ENCODE peak calls at places on chromosomes 6 and 20, in eight cellular contexts. M is H7; U is lung; A is cardiac fibroblast; P is effector memory CD4-positive, alpha-beta T cell; K is mesendoderm; T is fibroblast of pulmonary artery; W is CD8-positive, alpha-beta T cell. Q is an unnamed sample.

GRCh38 chr6:136174510-136174909 is 75.6 kb downstream of the MTFR2 start:
- DNase-seq in M (no peak), U (no peak), A (no peak), P (no peak), K (peak), T (peak), W (no peak), Q (no peak)

GRCh38 chr6:66926060-66926459 is 1219.0 kb upstream of the EYS start:
- DNase-seq in M (no peak), U (no peak), A (peak), P (no peak), K (peak), T (peak), W (no peak), Q (peak)

GRCh38 chr6:21100959-21101358 is 492.6 kb upstream of the SOX4 start:
- DNase-seq in M (no peak), U (no peak), A (no peak), P (no peak), K (no peak), T (no peak), W (no peak), Q (no peak)

GRCh38 chr20:1286267-1287036 is 20.4 kb downstream of the SNPH start:
- DNase-seq in M (no peak), U (no peak), A (no peak), P (no peak), K (no peak), T (no peak), W (no peak), Q (no peak)

GRCh38 chr6:42049116-42049809 is 1.1 kb upstream of the TAF8 start:
- DNase-seq in M (peak), U (peak), A (no peak), P (no peak), K (no peak), T (no peak), W (no peak), Q (no peak)

GRCh38 chr6:49550413-49551125 is at the start of gene C6orf141:
- DNase-seq in M (peak), U (peak), A (no peak), P (no peak), K (peak), T (no peak), W (no peak), Q (no peak)

GRCh38 chr6:152983637-152984386 is 971 bp upstream of the FBXO5 start:
- DNase-seq in M (peak), U (peak), A (peak), P (peak), K (peak), T (peak), W (peak), Q (peak)

GRCh38 chr6:90249458-90249857 is 47.2 kb downstream of the BACH2 start:
- DNase-seq in M (no peak), U (no peak), A (no peak), P (no peak), K (no peak), T (no peak), W (no peak), Q (no peak)

GRCh38 chr6:131839388-131839787 is 31.6 kb downstream of the ENPP1 start:
- DNase-seq in M (no peak), U (no peak), A (no peak), P (no peak), K (no peak), T (no peak), W (no peak), Q (no peak)

GRCh38 chr20:63495771-63496403 is 3.0 kb downstream of the EEF1A2 start:
- DNase-seq in M (peak), U (peak), A (peak), P (peak), K (peak), T (peak), W (peak), Q (no peak)

GRCh38 chr20:24766826-24767622 is 182.0 kb upstream of the CST7 start:
- DNase-seq in M (no peak), U (no peak), A (no peak), P (no peak), K (no peak), T (no peak), W (no peak), Q (no peak)

GRCh38 chr6:157682856-157683481 is 140.1 kb upstream of the SNX9 start:
- DNase-seq in M (no peak), U (no peak), A (peak), P (no peak), K (no peak), T (peak), W (no peak), Q (no peak)

GRCh38 chr20:61697666-61698597 is 367.7 kb downstream of the TAF4 start:
- DNase-seq in M (no peak), U (no peak), A (no peak), P (no peak), K (no peak), T (no peak), W (no peak), Q (no peak)

GRCh38 chr6:97919631-97920030 is 636.6 kb upstream of the MMS22L start:
- DNase-seq in M (no peak), U (no peak), A (no peak), P (no peak), K (no peak), T (no peak), W (no peak), Q (no peak)

GRCh38 chr20:57911512-57912226 is 201.9 kb upstream of the PMEPA1 start:
- DNase-seq in M (no peak), U (no peak), A (no peak), P (no peak), K (no peak), T (no peak), W (no peak), Q (no peak)

GRCh38 chr20:59569305-59569704 is 35.0 kb upstream of the PHACTR3 start:
- DNase-seq in M (no peak), U (no peak), A (no peak), P (no peak), K (no peak), T (no peak), W (no peak), Q (no peak)

GRCh38 chr6:132063738-132064137 is 112.6 kb upstream of the CCN2 start:
- DNase-seq in M (no peak), U (no peak), A (peak), P (no peak), K (peak), T (peak), W (no peak), Q (no peak)

GRCh38 chr6:144151010-144151727 is 852 bp downstream of the STX11 start:
- DNase-seq in M (peak), U (peak), A (peak), P (peak), K (peak), T (peak), W (peak), Q (no peak)

GRCh38 chr6:14647311-14647710 is 529.7 kb downstream of the CD83 start:
- DNase-seq in M (no peak), U (no peak), A (no peak), P (no peak), K (no peak), T (no peak), W (no peak), Q (no peak)

GRCh38 chr6:99350573-99350972 is 1.1 kb upstream of the FAXC start:
- DNase-seq in M (peak), U (no peak), A (no peak), P (no peak), K (peak), T (no peak), W (no peak), Q (no peak)

GRCh38 chr6:11685411-11686093 is 93.1 kb downstream of the ADTRP start:
- DNase-seq in M (no peak), U (no peak), A (peak), P (no peak), K (peak), T (peak), W (no peak), Q (no peak)

GRCh38 chr6:24936641-24937317 is 1.0 kb upstream of the RIPOR2 start:
- DNase-seq in M (no peak), U (no peak), A (peak), P (no peak), K (no peak), T (peak), W (peak), Q (no peak)

GRCh38 chr6:105207524-105208269 is 27.9 kb upstream of the POPDC3 start:
- DNase-seq in M (no peak), U (no peak), A (peak), P (no peak), K (no peak), T (peak), W (no peak), Q (no peak)

GRCh38 chr20:41125530-41126457 is 11.5 kb upstream of the PLCG1 start:
- DNase-seq in M (no peak), U (no peak), A (no peak), P (no peak), K (no peak), T (no peak), W (no peak), Q (no peak)

DNA sequence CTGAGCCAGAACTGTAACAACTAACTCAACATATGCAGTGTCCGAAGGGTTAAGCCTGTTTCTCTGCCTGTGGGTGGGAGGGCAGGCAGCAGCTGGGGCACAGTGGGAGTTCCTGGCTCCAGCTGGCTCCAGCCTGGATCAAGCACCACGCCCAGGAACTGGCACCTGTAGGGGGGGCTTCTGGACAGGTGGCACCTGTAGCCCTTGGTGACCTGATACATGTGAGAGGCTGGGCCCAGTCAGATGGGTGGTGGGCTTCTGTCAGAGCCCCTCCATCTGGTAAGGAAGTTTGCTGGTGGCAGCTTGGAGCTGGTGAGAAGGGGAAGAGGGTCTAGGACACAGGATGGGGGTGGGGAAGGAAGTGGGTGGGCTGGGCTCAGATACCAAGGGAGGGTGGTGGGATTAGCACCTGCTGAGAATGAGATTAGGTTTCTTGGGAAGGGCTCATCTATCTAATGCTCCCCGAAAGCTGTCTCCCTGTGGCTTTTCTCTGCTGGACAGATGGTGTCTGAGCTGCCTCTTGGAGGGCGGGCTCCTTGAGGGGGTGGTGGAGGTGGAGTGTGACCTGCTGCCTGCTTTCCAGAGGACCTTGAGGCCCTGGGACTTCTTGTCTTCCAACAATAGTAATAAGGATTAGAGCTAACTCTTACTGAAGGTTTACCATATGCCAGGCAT is 28.5 kb downstream of the BCL2L1 start:
- DNase-seq in M (peak), U (no peak), A (no peak), P (no peak), K (peak), T (no peak), W (no peak), Q (no peak)
- H3K4me3 ChIP-seq in M (no peak), U (no peak), A (no peak), P (no peak), K (no peak), T (no peak), W (no peak), Q (no peak)

DNA sequence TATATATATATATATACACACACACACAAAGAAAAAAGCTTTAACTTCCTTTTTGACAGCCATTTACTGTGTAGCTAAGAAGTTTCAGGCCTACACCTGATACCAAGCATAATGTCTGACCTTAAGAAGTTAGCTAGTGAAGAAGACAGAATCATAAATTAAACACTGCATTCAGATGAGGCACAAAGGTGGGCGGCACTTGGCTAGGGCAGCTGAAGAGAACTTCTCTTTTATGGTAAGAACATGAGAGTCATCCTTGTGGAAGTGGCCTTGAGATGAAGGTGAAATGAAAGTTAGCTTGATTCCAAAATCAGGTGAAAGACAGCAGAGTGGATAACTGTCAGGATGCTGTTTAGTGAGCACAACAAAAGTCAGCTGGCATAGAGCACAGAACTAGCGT is 46.5 kb downstream of the HTR1B start:
- DNase-seq in M (no peak), U (no peak), A (no peak), P (no peak), K (no peak), T (no peak), W (no peak), Q (no peak)
- H3K4me3 ChIP-seq in M (no peak), U (no peak), A (no peak), P (no peak), K (no peak), T (no peak), W (no peak), Q (no peak)

DNA sequence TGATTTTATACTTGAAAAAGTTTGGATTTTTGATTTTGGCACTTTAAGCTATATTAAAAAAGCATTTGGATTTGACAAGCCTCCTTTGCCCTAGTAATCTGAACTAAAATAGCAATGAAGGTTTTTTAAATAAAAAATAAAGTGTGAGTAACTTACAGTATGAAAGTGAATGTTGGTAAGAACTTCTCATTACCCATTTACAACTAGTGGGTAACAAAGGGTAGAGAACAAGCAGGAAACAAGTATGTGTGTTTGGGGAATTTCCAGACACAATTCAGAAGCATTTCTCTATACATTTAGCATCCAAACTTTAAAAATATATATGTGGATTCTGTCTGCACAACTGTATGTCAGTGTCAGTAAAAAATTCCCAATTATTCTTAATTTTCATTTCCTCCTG is 2.9 kb downstream of the TMEM30A start:
- DNase-seq in M (no peak), U (no peak), A (no peak), P (no peak), K (no peak), T (no peak), W (no peak), Q (no peak)
- H3K4me3 ChIP-seq in M (no peak), U (no peak), A (no peak), P (no peak), K (no peak), T (peak), W (no peak), Q (peak)

GRCh38 chr6:5173862-5174643 is 86.7 kb downstream of the LYRM4 start:
- DNase-seq in M (no peak), U (no peak), A (peak), P (peak), K (no peak), T (no peak), W (peak), Q (no peak)
- H3K4me3 ChIP-seq in M (no peak), U (no peak), A (no peak), P (no peak), K (no peak), T (no peak), W (peak), Q (no peak)

GRCh38 chr20:35738410-35739179 is 3.5 kb downstream of the RBM39 start:
- DNase-seq in M (no peak), U (no peak), A (no peak), P (no peak), K (no peak), T (no peak), W (no peak), Q (no peak)
- H3K4me3 ChIP-seq in M (no peak), U (no peak), A (peak), P (peak), K (no peak), T (peak), W (no peak), Q (no peak)

GRCh38 chr6:27157461-27158315 is 89.8 kb upstream of the PRSS16 start:
- DNase-seq in M (no peak), U (peak), A (peak), P (peak), K (peak), T (peak), W (peak), Q (no peak)
- H3K4me3 ChIP-seq in M (peak), U (peak), A (peak), P (peak), K (peak), T (peak), W (peak), Q (peak)

GRCh38 chr6:125752773-125753172 is 3.3 kb downstream of the HEY2 start:
- DNase-seq in M (no peak), U (no peak), A (no peak), P (no peak), K (no peak), T (no peak), W (no peak), Q (no peak)
- H3K4me3 ChIP-seq in M (no peak), U (no peak), A (no peak), P (no peak), K (no peak), T (no peak), W (no peak), Q (no peak)